ENCODE peak calls at places on chromosome 21, in five cellular contexts. One of them, this sample, is unnamed. For H3K36me3, the result is how much of the 10 kb centered on the place peaks cover.

GRCh38 chr21:24514081-24514733 is 1093.1 kb downstream of the MRPL39 start:
- DNase-seq in mammary epithelial cell: no peak
- DNase-seq in ovary: no peak
- DNase-seq in GM23338: peak
- DNase-seq in psoas muscle: no peak
- DNase-seq in this sample: no peak

GRCh38 chr21:46322351-46323226 is 1.1 kb downstream of the C21orf58 start:
- DNase-seq in ovary: no peak
- DNase-seq in mammary epithelial cell: peak
- DNase-seq in psoas muscle: no peak
- DNase-seq in GM23338: peak
- DNase-seq in this sample: no peak

GRCh38 chr21:29155118-29155932 is 24.9 kb downstream of the MAP3K7CL start:
- DNase-seq in mammary epithelial cell: peak
- DNase-seq in GM23338: peak
- DNase-seq in psoas muscle: peak
- DNase-seq in ovary: peak
- DNase-seq in this sample: no peak

GRCh38 chr21:20882462-20883415 is 115.5 kb upstream of the NCAM2 start:
- DNase-seq in psoas muscle: no peak
- DNase-seq in mammary epithelial cell: no peak
- DNase-seq in GM23338: peak
- DNase-seq in ovary: no peak
- DNase-seq in this sample: no peak

GRCh38 chr21:29144736-29145353 is 14.4 kb downstream of the MAP3K7CL start:
- DNase-seq in mammary epithelial cell: peak
- DNase-seq in GM23338: no peak
- DNase-seq in psoas muscle: no peak
- DNase-seq in ovary: no peak
- DNase-seq in this sample: no peak

GRCh38 chr21:45977396-45977795 is 4.2 kb upstream of the COL6A1 start:
- DNase-seq in mammary epithelial cell: no peak
- DNase-seq in psoas muscle: peak
- DNase-seq in ovary: peak
- DNase-seq in GM23338: peak
- DNase-seq in this sample: no peak

GRCh38 chr21:22083899-22084298 is 1085.7 kb downstream of the NCAM2 start:
- DNase-seq in ovary: no peak
- DNase-seq in GM23338: no peak
- DNase-seq in mammary epithelial cell: no peak
- DNase-seq in psoas muscle: no peak
- DNase-seq in this sample: no peak

GRCh38 chr21:43290529-43291346 is 121.9 kb downstream of the CRYAA start:
- DNase-seq in GM23338: no peak
- DNase-seq in psoas muscle: peak
- DNase-seq in mammary epithelial cell: no peak
- DNase-seq in ovary: no peak
- DNase-seq in this sample: no peak

GRCh38 chr21:25170681-25171080 is 436.6 kb downstream of the MRPL39 start:
- DNase-seq in mammary epithelial cell: no peak
- DNase-seq in psoas muscle: no peak
- DNase-seq in GM23338: no peak
- DNase-seq in ovary: no peak
- DNase-seq in this sample: no peak

GRCh38 chr21:10521091-10521598 is at the start of gene TPTE:
- DNase-seq in GM23338: no peak
- DNase-seq in psoas muscle: no peak
- DNase-seq in mammary epithelial cell: no peak
- DNase-seq in ovary: no peak
- DNase-seq in this sample: no peak

GRCh38 chr21:39144191-39144590 is 39.1 kb downstream of the PSMG1 start:
- DNase-seq in GM23338: no peak
- DNase-seq in ovary: no peak
- DNase-seq in psoas muscle: no peak
- DNase-seq in mammary epithelial cell: no peak
- DNase-seq in this sample: no peak

GRCh38 chr21:39085843-39086415 is 97.3 kb downstream of the PSMG1 start:
- DNase-seq in ovary: no peak
- DNase-seq in psoas muscle: no peak
- DNase-seq in GM23338: no peak
- DNase-seq in mammary epithelial cell: no peak
- DNase-seq in this sample: no peak

GRCh38 chr21:39434950-39435349 is 10.6 kb downstream of the LCA5L start:
- DNase-seq in ovary: no peak
- DNase-seq in psoas muscle: no peak
- DNase-seq in mammary epithelial cell: no peak
- DNase-seq in GM23338: no peak
- DNase-seq in this sample: no peak

GRCh38 chr21:31873696-31874599 is 1.1 kb downstream of the HUNK start:
- DNase-seq in mammary epithelial cell: no peak
- DNase-seq in GM23338: peak
- DNase-seq in ovary: peak
- DNase-seq in psoas muscle: peak
- DNase-seq in this sample: no peak

GRCh38 chr21:26425576-26425975 is 147.5 kb downstream of the CYYR1 start:
- DNase-seq in mammary epithelial cell: peak
- DNase-seq in psoas muscle: no peak
- DNase-seq in ovary: no peak
- DNase-seq in GM23338: no peak
- DNase-seq in this sample: no peak

GRCh38 chr21:17690078-17690494 is 77.4 kb upstream of the BTG3 start:
- DNase-seq in GM23338: no peak
- DNase-seq in psoas muscle: no peak
- DNase-seq in ovary: no peak
- DNase-seq in mammary epithelial cell: peak
- DNase-seq in this sample: no peak

GRCh38 chr21:17693801-17694200 is 81.1 kb upstream of the BTG3 start:
- DNase-seq in psoas muscle: no peak
- DNase-seq in mammary epithelial cell: no peak
- DNase-seq in GM23338: no peak
- DNase-seq in ovary: no peak
- DNase-seq in this sample: no peak

GRCh38 chr21:17688912-17689874 is 76.5 kb upstream of the BTG3 start:
- DNase-seq in mammary epithelial cell: peak
- DNase-seq in psoas muscle: no peak
- DNase-seq in GM23338: peak
- DNase-seq in ovary: peak
- DNase-seq in this sample: no peak
- TF ChIP-seq CTCF in mammary epithelial cell: peak
- TF ChIP-seq CTCF in psoas muscle: no peak
- TF ChIP-seq CTCF in GM23338: peak
- TF ChIP-seq CTCF in ovary: no peak
- TF ChIP-seq CTCF in this sample: no peak

GRCh38 chr21:34519694-34520093 is 7.7 kb upstream of the KCNE1 start:
- DNase-seq in ovary: no peak
- DNase-seq in mammary epithelial cell: no peak
- DNase-seq in psoas muscle: no peak
- DNase-seq in GM23338: no peak
- DNase-seq in this sample: no peak

GRCh38 chr21:34514576-34515135 is 2.6 kb upstream of the KCNE1 start:
- DNase-seq in psoas muscle: no peak
- DNase-seq in ovary: no peak
- DNase-seq in mammary epithelial cell: no peak
- DNase-seq in GM23338: no peak
- DNase-seq in this sample: no peak

GRCh38 chr21:34517039-34517438 is 5.0 kb upstream of the KCNE1 start:
- DNase-seq in mammary epithelial cell: no peak
- DNase-seq in ovary: no peak
- DNase-seq in GM23338: peak
- DNase-seq in psoas muscle: no peak
- DNase-seq in this sample: no peak

GRCh38 chr21:34519013-34519412 is 7.0 kb upstream of the KCNE1 start:
- DNase-seq in GM23338: no peak
- DNase-seq in mammary epithelial cell: no peak
- DNase-seq in ovary: no peak
- DNase-seq in psoas muscle: no peak
- DNase-seq in this sample: no peak

DNA sequence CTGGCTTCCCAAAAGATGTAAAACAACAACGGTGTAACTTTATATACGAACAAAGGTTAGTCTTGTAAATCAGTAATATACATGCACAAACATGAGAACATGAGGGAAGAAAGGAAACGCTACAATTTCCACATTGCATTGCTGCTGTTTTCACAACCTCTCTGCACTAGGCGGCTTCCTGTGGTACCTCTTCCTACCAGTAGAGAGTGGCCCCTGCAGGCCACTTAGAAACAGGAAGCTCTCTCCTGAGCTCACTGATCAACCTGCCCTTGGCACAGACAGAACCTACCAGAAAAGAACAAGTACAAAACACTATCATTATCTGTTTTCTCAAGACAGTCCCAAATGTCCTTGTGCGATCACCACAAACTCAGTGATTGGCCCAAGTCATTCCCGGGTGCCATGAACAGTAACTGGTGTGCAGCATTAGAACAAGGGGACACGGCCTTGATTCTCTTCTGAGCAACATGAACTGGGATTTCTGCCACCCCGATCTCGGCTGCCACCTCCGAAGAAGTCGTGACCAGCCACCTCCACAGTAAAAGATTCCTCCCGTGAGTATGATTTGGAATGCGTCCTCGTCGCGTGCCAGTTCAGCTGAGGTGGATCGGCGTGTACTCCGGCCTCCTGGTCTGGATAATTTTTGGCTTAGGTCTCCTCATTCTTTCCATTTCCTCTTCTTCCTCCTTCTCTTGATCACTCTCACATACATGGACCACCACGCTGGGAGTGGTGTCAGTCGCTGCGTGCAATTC is 5.7 kb upstream of the KCNE1 start:
- DNase-seq in mammary epithelial cell: no peak
- DNase-seq in psoas muscle: no peak
- DNase-seq in ovary: no peak
- DNase-seq in GM23338: peak
- DNase-seq in this sample: no peak
- H3K36me3 ChIP-seq in mammary epithelial cell: under half
- H3K36me3 ChIP-seq in psoas muscle: half or more
- H3K36me3 ChIP-seq in ovary: under half
- H3K36me3 ChIP-seq in GM23338: under half
- H3K36me3 ChIP-seq in this sample: under half

GRCh38 chr21:15457962-15458361 is 271.8 kb upstream of the USP25 start:
- DNase-seq in psoas muscle: no peak
- DNase-seq in mammary epithelial cell: no peak
- DNase-seq in GM23338: no peak
- DNase-seq in ovary: no peak
- DNase-seq in this sample: no peak

DNA sequence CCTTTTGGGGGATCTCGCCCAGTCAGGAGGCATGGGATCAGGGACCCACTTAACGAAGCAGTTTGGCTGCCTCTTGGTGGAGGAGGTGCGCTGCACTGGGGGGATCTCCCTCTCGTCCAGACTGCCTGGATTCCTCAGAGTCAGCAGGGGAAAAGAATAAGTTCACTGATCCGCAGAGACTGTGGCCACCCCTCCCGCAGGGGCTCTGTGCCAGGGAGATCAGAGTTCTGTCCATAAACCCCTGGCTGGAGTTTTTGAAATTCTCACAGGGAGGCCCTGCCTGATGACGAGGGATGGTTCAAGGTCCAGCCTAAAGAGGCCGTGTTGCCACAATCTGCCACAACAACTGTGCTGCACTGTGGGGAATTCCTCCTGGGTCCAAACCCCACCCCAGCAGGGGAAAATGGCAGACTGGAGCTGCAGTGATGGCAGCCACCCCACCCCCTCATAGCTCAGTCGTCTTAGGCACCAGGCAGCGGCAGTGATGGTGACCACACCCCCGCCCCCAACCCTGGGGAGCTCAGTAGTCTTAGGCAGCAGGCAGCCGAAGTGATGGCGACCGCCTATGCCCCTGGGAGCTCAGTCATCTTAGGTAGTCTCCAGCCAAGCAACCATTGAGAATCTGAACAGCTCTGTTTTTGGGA is 273.8 kb upstream of the USP25 start:
- DNase-seq in mammary epithelial cell: no peak
- DNase-seq in GM23338: no peak
- DNase-seq in psoas muscle: no peak
- DNase-seq in ovary: no peak
- DNase-seq in this sample: no peak
- H3K4me3 ChIP-seq in mammary epithelial cell: no peak
- H3K4me3 ChIP-seq in GM23338: no peak
- H3K4me3 ChIP-seq in psoas muscle: no peak
- H3K4me3 ChIP-seq in ovary: no peak
- H3K4me3 ChIP-seq in this sample: no peak

GRCh38 chr21:37219766-37220432 is 47.2 kb downstream of the VPS26C start:
- DNase-seq in mammary epithelial cell: no peak
- DNase-seq in ovary: no peak
- DNase-seq in GM23338: no peak
- DNase-seq in psoas muscle: no peak
- DNase-seq in this sample: no peak

GRCh38 chr21:37220981-37221664 is 46.0 kb downstream of the VPS26C start:
- DNase-seq in psoas muscle: peak
- DNase-seq in ovary: peak
- DNase-seq in mammary epithelial cell: peak
- DNase-seq in GM23338: peak
- DNase-seq in this sample: peak

GRCh38 chr21:37223804-37224345 is 43.3 kb downstream of the VPS26C start:
- DNase-seq in psoas muscle: no peak
- DNase-seq in mammary epithelial cell: no peak
- DNase-seq in ovary: no peak
- DNase-seq in GM23338: no peak
- DNase-seq in this sample: no peak

GRCh38 chr21:37224861-37225260 is 42.3 kb downstream of the VPS26C start:
- DNase-seq in psoas muscle: no peak
- DNase-seq in mammary epithelial cell: no peak
- DNase-seq in ovary: no peak
- DNase-seq in GM23338: no peak
- DNase-seq in this sample: no peak

GRCh38 chr21:37220433-37220980 is 46.6 kb downstream of the VPS26C start:
- DNase-seq in ovary: peak
- DNase-seq in mammary epithelial cell: peak
- DNase-seq in psoas muscle: no peak
- DNase-seq in GM23338: peak
- DNase-seq in this sample: no peak
- TF ChIP-seq CTCF in ovary: no peak
- TF ChIP-seq CTCF in mammary epithelial cell: peak
- TF ChIP-seq CTCF in psoas muscle: no peak
- TF ChIP-seq CTCF in GM23338: peak
- TF ChIP-seq CTCF in this sample: no peak

GRCh38 chr21:42280356-42281195 is 34.6 kb downstream of the TFF3 start:
- DNase-seq in mammary epithelial cell: no peak
- DNase-seq in psoas muscle: peak
- DNase-seq in GM23338: no peak
- DNase-seq in ovary: no peak
- DNase-seq in this sample: no peak
- H3K36me3 ChIP-seq in mammary epithelial cell: under half
- H3K36me3 ChIP-seq in psoas muscle: under half
- H3K36me3 ChIP-seq in GM23338: under half
- H3K36me3 ChIP-seq in ovary: under half
- H3K36me3 ChIP-seq in this sample: under half

This sample was measured in thoracic aorta.